ENCODE peak calls at places on chromosomes 13 and 19, in six cellular contexts. E is GM12864, A is uterus, G is testis, W is pancreas, Z is osteocyte. C is an unnamed sample.

GRCh38 chr13:73428137-73428536 is 369.3 kb downstream of the KLF5 start:
- DNase-seq in E (no peak), A (no peak), G (no peak), W (no peak), Z (no peak), C (no peak)

GRCh38 chr19:48780684-48781391 is 25.5 kb downstream of the FGF21 start:
- DNase-seq in E (no peak), A (peak; percentile 52), G (peak; percentile 83), W (peak; percentile 76), Z (no peak), C (no peak)

GRCh38 chr13:106561551-106562170 is 6.3 kb downstream of the ARGLU1 start:
- DNase-seq in E (peak; percentile 41), A (no peak), G (peak; percentile 45), W (no peak), Z (no peak), C (peak; percentile 20)

GRCh38 chr13:27524981-27525975 is 74.9 kb upstream of the MTIF3 start:
- DNase-seq in E (no peak), A (no peak), G (no peak), W (no peak), Z (peak; percentile 49), C (no peak)

GRCh38 chr19:39031368-39032163 is 783 bp downstream of the FBXO27 start:
- DNase-seq in E (peak; percentile 76), A (peak; percentile 74), G (peak; percentile 96), W (peak; percentile 96), Z (peak; percentile 91), C (peak; percentile 62)

GRCh38 chr13:25982908-25983307 is 68.9 kb downstream of the SHISA2 start:
- DNase-seq in E (no peak), A (no peak), G (no peak), W (no peak), Z (no peak), C (no peak)

GRCh38 chr13:28716511-28716910 is 2.3 kb downstream of the SLC46A3 start:
- DNase-seq in E (no peak), A (peak; percentile 76), G (no peak), W (peak; percentile 57), Z (no peak), C (no peak)

GRCh38 chr13:101018720-101019119 is 344.1 kb upstream of the TMTC4 start:
- DNase-seq in E (no peak), A (no peak), G (no peak), W (no peak), Z (no peak), C (no peak)

GRCh38 chr13:75279834-75280369 is 202.1 kb downstream of the TBC1D4 start:
- DNase-seq in E (no peak), A (no peak), G (no peak), W (no peak), Z (no peak), C (no peak)

GRCh38 chr19:1219786-1220451 is 14.3 kb downstream of the STK11 start:
- DNase-seq in E (no peak), A (no peak), G (no peak), W (no peak), Z (no peak), C (no peak)

GRCh38 chr19:44164673-44165512 is at the start of gene ZNF226:
- DNase-seq in E (peak; percentile 97), A (peak; percentile 91), G (peak; percentile 98), W (peak; percentile 93), Z (peak; percentile 95), C (peak; percentile 57)

GRCh38 chr13:30751183-30751933 is 16.0 kb downstream of the ALOX5AP start:
- DNase-seq in E (no peak), A (no peak), G (no peak), W (no peak), Z (no peak), C (no peak)

GRCh38 chr19:49331616-49332055 is 3.6 kb upstream of the CD37 start:
- DNase-seq in E (peak; percentile 76), A (no peak), G (peak; percentile 64), W (no peak), Z (no peak), C (no peak)

GRCh38 chr19:49873149-49873521 is 4.0 kb downstream of the AKT1S1 start:
- DNase-seq in E (no peak), A (no peak), G (no peak), W (peak; percentile 23), Z (no peak), C (no peak)

GRCh38 chr19:1651548-1652394 is 644 bp downstream of the TCF3 start:
- DNase-seq in E (no peak), A (peak; percentile 39), G (peak; percentile 51), W (peak; percentile 42), Z (no peak), C (peak; percentile 57)

GRCh38 chr13:81153478-81153877 is 812.6 kb upstream of the SPRY2 start:
- DNase-seq in E (no peak), A (no peak), G (no peak), W (no peak), Z (no peak), C (no peak)

GRCh38 chr19:4566402-4567051 is 7.0 kb upstream of the SEMA6B start:
- DNase-seq in E (no peak), A (no peak), G (no peak), W (no peak), Z (no peak), C (no peak)

GRCh38 chr19:49676136-49676689 is 858 bp upstream of the PRMT1 start:
- DNase-seq in E (peak; percentile 89), A (peak; percentile 93), G (peak; percentile 88), W (peak; percentile 88), Z (peak; percentile 91), C (peak; percentile 39)

GRCh38 chr13:99969934-99970760 is 1.4 kb downstream of the ZIC5 start:
- DNase-seq in E (no peak), A (no peak), G (no peak), W (no peak), Z (peak; percentile 88), C (no peak)

GRCh38 chr13:30743319-30744055 is 8.1 kb downstream of the ALOX5AP start:
- DNase-seq in E (no peak), A (peak; percentile 81), G (peak; percentile 71), W (no peak), Z (no peak), C (no peak)

GRCh38 chr19:48968179-48968661 is 3.1 kb downstream of the FTL start:
- DNase-seq in E (no peak), A (no peak), G (no peak), W (no peak), Z (no peak), C (no peak)

GRCh38 chr13:48125794-48126228 is 30.9 kb upstream of the MED4 start:
- DNase-seq in E (no peak), A (peak; percentile 53), G (peak; percentile 73), W (no peak), Z (no peak), C (no peak)

GRCh38 chr19:6060600-6061391 is 49.5 kb downstream of the RFX2 start:
- DNase-seq in E (no peak), A (no peak), G (peak; percentile 10), W (no peak), Z (peak; percentile 80), C (no peak)

GRCh38 chr13:20126460-20127262 is 34.2 kb downstream of the GJA3 start:
- DNase-seq in E (no peak), A (no peak), G (no peak), W (no peak), Z (no peak), C (no peak)

GRCh38 chr19:47306303-47306702 is 3.4 kb upstream of the C5AR1 start:
- DNase-seq in E (no peak), A (no peak), G (no peak), W (no peak), Z (no peak), C (no peak)
- TF ChIP-seq CTCF in E (no peak), A (no peak), G (no peak), W (no peak), Z (no peak), C (no peak)

DNA sequence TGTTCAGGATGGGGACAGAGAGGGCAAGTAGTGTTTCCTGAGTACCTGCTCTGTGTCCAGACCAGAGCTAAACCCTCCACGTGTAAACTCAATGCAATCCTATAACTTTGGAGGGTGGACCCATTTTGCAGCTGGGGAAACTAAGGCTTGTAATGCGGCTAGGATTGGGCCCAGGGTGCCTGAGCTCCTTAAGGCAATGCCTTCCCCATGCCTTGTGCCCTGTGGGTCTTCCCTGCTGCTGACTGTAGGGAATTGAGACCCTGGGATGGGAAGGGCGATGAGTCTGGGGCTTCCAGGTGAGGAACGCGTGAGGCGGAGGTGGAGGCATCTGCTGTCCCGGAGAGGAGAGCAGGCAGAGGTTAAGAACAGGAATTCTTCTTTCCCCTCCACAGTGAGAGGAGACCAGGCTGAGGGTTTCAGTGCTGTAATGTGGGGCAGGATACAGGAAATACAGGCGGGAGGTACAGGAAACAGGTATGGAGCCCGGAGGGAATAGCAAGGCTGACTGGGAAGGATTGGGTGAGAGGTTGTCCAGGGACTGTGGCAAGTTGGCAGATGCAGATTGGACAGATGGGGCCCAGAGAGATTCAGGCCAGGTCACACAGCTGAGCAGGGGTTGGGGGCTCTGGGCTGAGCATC is 19.2 kb downstream of the SLC27A1 start:
- DNase-seq in E (no peak), A (no peak), G (no peak), W (no peak), Z (no peak), C (no peak)
- TF ChIP-seq CTCF in E (no peak), A (no peak), G (no peak), W (no peak), Z (no peak), C (no peak)

DNA sequence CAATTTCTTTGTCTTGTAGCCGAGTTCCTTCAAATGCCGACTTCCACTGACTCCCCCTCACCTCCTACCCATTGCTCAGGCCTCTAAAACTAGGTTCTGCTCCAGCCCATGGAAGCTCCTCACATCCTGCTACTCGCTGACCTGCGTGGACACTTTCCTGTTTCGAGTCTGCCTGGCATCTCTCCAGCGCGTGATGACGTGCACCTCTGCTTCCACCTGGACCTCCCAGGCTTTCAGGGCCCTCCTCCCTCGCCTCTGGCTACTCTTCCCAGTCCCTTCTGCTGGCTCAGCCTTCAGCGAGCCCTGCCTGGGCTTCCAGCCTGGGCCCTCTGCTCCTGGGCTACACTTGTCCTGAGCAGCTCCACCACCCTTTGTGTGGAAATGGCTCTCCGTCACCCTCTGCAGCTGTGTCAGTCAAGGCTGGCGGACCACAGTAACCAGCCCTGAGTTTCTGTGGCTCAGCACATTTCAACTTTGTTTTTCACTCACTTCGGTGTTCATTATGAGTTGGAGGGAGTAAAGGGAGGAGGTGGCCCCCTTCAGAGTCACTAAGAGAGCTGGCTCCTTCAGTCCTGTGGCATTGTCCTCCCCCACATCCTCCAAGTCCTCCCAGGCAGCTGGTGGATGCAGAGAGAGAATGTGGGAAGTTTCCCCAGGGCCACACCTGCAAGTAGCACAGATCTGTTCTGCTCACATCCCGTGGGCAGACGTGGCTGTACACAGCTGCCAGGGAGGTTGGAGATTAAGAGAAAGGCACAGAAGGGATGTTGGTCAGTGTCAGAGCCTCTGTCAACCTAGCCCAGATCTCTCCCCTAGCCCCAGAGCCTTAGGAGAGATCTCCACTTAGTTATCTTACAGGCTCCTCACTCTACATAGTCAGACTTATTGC is 49.4 kb downstream of the SERP2 start:
- DNase-seq in E (no peak), A (peak; percentile 60), G (no peak), W (no peak), Z (peak; percentile 77), C (no peak)
- TF ChIP-seq CTCF in E (no peak), A (no peak), G (no peak), W (no peak), Z (no peak), C (no peak)

DNA sequence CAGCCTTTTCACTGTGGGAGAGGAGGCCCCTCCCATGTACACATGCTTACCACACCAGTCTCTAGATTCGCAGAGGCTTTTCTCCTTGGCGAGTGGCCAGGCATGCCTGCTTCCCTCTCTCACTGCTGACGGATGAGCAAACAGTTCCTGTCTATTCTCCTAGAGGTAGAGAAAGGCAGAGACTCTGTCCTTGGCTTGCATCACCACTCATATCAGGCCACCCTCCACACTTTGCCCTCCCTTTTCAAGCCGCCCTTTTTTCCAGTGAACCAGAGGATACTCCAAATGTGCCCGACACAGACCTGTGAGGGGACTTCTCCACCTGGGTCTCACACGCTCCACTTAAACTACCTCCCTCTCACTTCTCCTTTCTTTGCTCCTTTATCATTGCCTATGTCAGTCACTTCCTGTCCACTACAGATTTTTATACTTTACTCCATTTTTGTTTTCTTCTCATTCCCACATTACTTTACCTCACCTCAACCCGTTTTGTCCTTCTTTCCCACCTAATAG is 284.6 kb downstream of the DNAJC15 start:
- DNase-seq in E (peak; percentile 15), A (peak; percentile 88), G (peak; percentile 96), W (peak; percentile 70), Z (no peak), C (no peak)
- TF ChIP-seq CTCF in E (no peak), A (no peak), G (no peak), W (no peak), Z (no peak), C (no peak)